ENCODE peak calls at places on chromosomes 5 and 9, in nine cellular contexts. P, L, K, J, Q, F, S, W and O are unnamed samples.

GRCh38 chr5:158875272-158875679 is 224.4 kb downstream of the EBF1 start:
- DNase-seq in P (no peak), S (peak; percentile 4), J (no peak), F (no peak), L (no peak), Q (no peak), W (peak; percentile 45), K (peak; percentile 39), O (no peak)

GRCh38 chr9:112174223-112174964 is 703 bp downstream of the SUSD1 start:
- DNase-seq in F (peak; percentile 31), S (peak; percentile 16), L (peak; percentile 21), P (no peak), K (peak; percentile 35), J (no peak), Q (no peak), W (peak; percentile 70), O (peak; percentile 90)

GRCh38 chr5:83151821-83152220 is 74.5 kb downstream of the XRCC4 start:
- DNase-seq in Q (no peak), P (no peak), W (no peak), F (no peak), J (no peak), K (peak; percentile 29), S (peak; percentile 5), L (no peak), O (no peak)

GRCh38 chr5:59746261-59746765 is 147.2 kb downstream of the PDE4D start:
- DNase-seq in F (no peak), P (no peak), K (peak; percentile 46), S (peak; percentile 6), W (no peak), Q (no peak), L (peak; percentile 82), J (peak; percentile 43), O (no peak)

GRCh38 chr9:88322906-88323566 is 65.2 kb upstream of the SPIN1 start:
- DNase-seq in S (peak; percentile 29), F (no peak), J (no peak), Q (peak; percentile 21), K (peak; percentile 78), L (no peak), P (no peak), W (peak; percentile 90), O (no peak)

GRCh38 chr5:150573867-150574817 is 66.2 kb downstream of the NDST1 start:
- DNase-seq in J (no peak), W (no peak), Q (no peak), P (no peak), S (no peak), K (no peak), L (no peak), F (no peak), O (no peak)

GRCh38 chr9:106403081-106403480 is 459.9 kb upstream of the ZNF462 start:
- DNase-seq in P (no peak), L (no peak), Q (no peak), J (no peak), S (no peak), F (no peak), W (no peak), K (no peak), O (no peak)

GRCh38 chr5:39466804-39467203 is 42.0 kb upstream of the DAB2 start:
- DNase-seq in J (no peak), Q (no peak), K (no peak), S (no peak), L (no peak), P (no peak), W (no peak), F (no peak), O (no peak)

GRCh38 chr9:72552356-72552755 is 30.9 kb downstream of the TMC1 start:
- DNase-seq in L (no peak), W (no peak), S (no peak), K (no peak), F (no peak), J (no peak), Q (no peak), P (no peak), O (no peak)

GRCh38 chr5:62457071-62457470 is 44.5 kb downstream of the IPO11 start:
- DNase-seq in W (no peak), L (no peak), K (no peak), S (peak; percentile 29), J (no peak), P (no peak), F (no peak), Q (no peak), O (no peak)

GRCh38 chr5:133878236-133878555 is 90.2 kb downstream of the C5orf15 start:
- DNase-seq in K (no peak), J (no peak), W (no peak), L (no peak), S (no peak), P (no peak), F (no peak), Q (no peak), O (no peak)

GRCh38 chr5:66324357-66324756 is 180.3 kb downstream of the SREK1 start:
- DNase-seq in W (no peak), K (no peak), P (no peak), S (no peak), L (no peak), F (no peak), Q (no peak), J (no peak), O (no peak)

GRCh38 chr9:89730715-89731114 is 125.9 kb downstream of the GADD45G start:
- DNase-seq in P (no peak), J (no peak), L (no peak), F (no peak), K (no peak), Q (no peak), W (no peak), S (no peak), O (no peak)

GRCh38 chr9:129676970-129677369 is 11.5 kb downstream of the PRRX2 start:
- DNase-seq in S (no peak), W (no peak), L (no peak), P (no peak), J (peak; percentile 16), K (no peak), Q (peak; percentile 62), F (no peak), O (no peak)

GRCh38 chr5:10546186-10546585 is 17.7 kb upstream of the ANKRD33B start:
- DNase-seq in K (no peak), S (no peak), J (no peak), F (no peak), Q (no peak), W (no peak), P (no peak), L (no peak), O (no peak)
- TF ChIP-seq CTCF in K (no peak), S (no peak), J (no peak), F (no peak), Q (no peak), W (no peak), P (no peak), L (no peak), O (no peak)

GRCh38 chr9:134374301-134375010 is 48.2 kb downstream of the RXRA start:
- DNase-seq in L (no peak), S (no peak), P (no peak), F (no peak), J (no peak), Q (peak; percentile 53), W (no peak), K (no peak), O (peak; percentile 71)

GRCh38 chr9:134373953-134374300 is 47.7 kb downstream of the RXRA start:
- DNase-seq in L (no peak), W (no peak), J (no peak), Q (no peak), F (no peak), P (no peak), K (no peak), S (no peak), O (no peak)

GRCh38 chr9:134372621-134373267 is 46.5 kb downstream of the RXRA start:
- DNase-seq in F (no peak), L (no peak), J (no peak), Q (peak; percentile 53), P (no peak), K (no peak), W (no peak), S (no peak), O (no peak)

GRCh38 chr9:134371731-134372130 is 45.5 kb downstream of the RXRA start:
- DNase-seq in P (no peak), L (no peak), J (no peak), S (no peak), Q (peak; percentile 72), W (no peak), K (peak; percentile 15), F (no peak), O (no peak)

GRCh38 chr9:134373269-134373668 is 47.0 kb downstream of the RXRA start:
- DNase-seq in J (no peak), P (no peak), S (no peak), L (no peak), F (no peak), Q (no peak), W (no peak), K (no peak), O (no peak)
- TF ChIP-seq CTCF in J (no peak), P (no peak), S (no peak), L (peak; percentile 16), F (no peak), Q (no peak), W (no peak), K (no peak), O (no peak)

DNA sequence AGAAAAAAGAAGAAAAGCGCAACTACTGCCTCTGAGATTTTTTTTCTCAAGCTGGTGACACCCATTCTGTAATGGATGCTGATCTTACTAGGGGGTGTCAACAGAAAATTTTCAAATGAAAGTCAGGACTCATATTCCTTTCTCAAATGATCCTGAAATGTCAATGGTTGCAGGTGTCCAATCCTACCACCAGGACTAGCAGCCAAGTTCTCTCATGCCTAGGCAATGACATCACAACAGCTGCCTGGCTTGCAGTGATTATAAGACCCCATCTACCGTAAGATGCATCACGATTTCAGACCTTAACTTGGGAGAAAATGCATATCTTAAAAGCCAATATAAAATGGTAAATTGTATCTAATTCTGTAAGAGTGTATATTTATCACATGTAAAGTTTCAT is 104.6 kb downstream of the DENND1A start:
- DNase-seq in P (no peak), K (peak; percentile 25), J (no peak), L (no peak), W (no peak), F (no peak), Q (no peak), S (peak; percentile 53), O (no peak)
- TF ChIP-seq CTCF in P (no peak), K (no peak), J (no peak), L (peak; percentile 23), W (no peak), F (peak; percentile 39), Q (no peak), S (peak; percentile 23), O (no peak)

GRCh38 chr9:36080519-36080918 is 43.8 kb downstream of the RECK start:
- DNase-seq in J (no peak), F (no peak), K (no peak), Q (no peak), S (no peak), W (no peak), L (no peak), P (no peak), O (no peak)

GRCh38 chr9:36086442-36086841 is 49.7 kb downstream of the RECK start:
- DNase-seq in F (no peak), W (no peak), S (no peak), L (no peak), P (no peak), J (no peak), K (no peak), Q (no peak), O (no peak)

GRCh38 chr9:36078047-36078446 is 41.3 kb downstream of the RECK start:
- DNase-seq in Q (no peak), P (no peak), W (no peak), K (no peak), J (no peak), S (no peak), L (no peak), F (no peak), O (no peak)

GRCh38 chr9:36088020-36088419 is 48.5 kb upstream of the GLIPR2 start:
- DNase-seq in J (no peak), W (no peak), Q (no peak), P (no peak), K (no peak), L (no peak), S (no peak), F (no peak), O (no peak)

GRCh38 chr9:36082928-36083327 is 46.2 kb downstream of the RECK start:
- DNase-seq in W (no peak), Q (no peak), P (no peak), J (no peak), K (no peak), S (no peak), F (no peak), L (no peak), O (no peak)
- TF ChIP-seq CTCF in W (no peak), Q (no peak), P (no peak), J (no peak), K (no peak), S (no peak), F (no peak), L (no peak), O (no peak)